ENCODE peak calls at places on chromosomes 16 and 17, in seven cellular contexts. One of them, this sample, is unnamed.

GRCh38 chr16:58094791-58095574 is 34.2 kb downstream of the CFAP20 start:
- DNase-seq in HFFc6: no peak
- DNase-seq in EL: no peak
- DNase-seq in stimulated activated naive CD8-positive, alpha-beta T cell treated with anti-CD3 and anti-CD28 coated beads, Interleukin-15, Interleukin-2, amounts not matched to agents 100 U/mL and 50 U/mL, for 24 hours: no peak
- DNase-seq in occipital lobe: no peak
- DNase-seq in CD8-positive, alpha-beta memory T cell: no peak
- DNase-seq in neural progenitor cell: no peak
- DNase-seq in this sample: no peak

GRCh38 chr16:28311913-28312312 is 19.6 kb downstream of the SBK1 start:
- DNase-seq in HFFc6: no peak
- DNase-seq in EL: no peak
- DNase-seq in stimulated activated naive CD8-positive, alpha-beta T cell treated with anti-CD3 and anti-CD28 coated beads, Interleukin-15, Interleukin-2, amounts not matched to agents 100 U/mL and 50 U/mL, for 24 hours: peak
- DNase-seq in occipital lobe: no peak
- DNase-seq in CD8-positive, alpha-beta memory T cell: peak
- DNase-seq in neural progenitor cell: no peak
- DNase-seq in this sample: no peak

GRCh38 chr17:62995377-62995885 is 29.4 kb downstream of the TANC2 start:
- DNase-seq in HFFc6: peak
- DNase-seq in EL: peak
- DNase-seq in stimulated activated naive CD8-positive, alpha-beta T cell treated with anti-CD3 and anti-CD28 coated beads, Interleukin-15, Interleukin-2, amounts not matched to agents 100 U/mL and 50 U/mL, for 24 hours: peak
- DNase-seq in occipital lobe: no peak
- DNase-seq in CD8-positive, alpha-beta memory T cell: no peak
- DNase-seq in neural progenitor cell: peak
- DNase-seq in this sample: no peak

GRCh38 chr17:77750427-77751043 is 208.0 kb upstream of the TNRC6C start:
- DNase-seq in HFFc6: no peak
- DNase-seq in EL: no peak
- DNase-seq in stimulated activated naive CD8-positive, alpha-beta T cell treated with anti-CD3 and anti-CD28 coated beads, Interleukin-15, Interleukin-2, amounts not matched to agents 100 U/mL and 50 U/mL, for 24 hours: no peak
- DNase-seq in occipital lobe: no peak
- DNase-seq in CD8-positive, alpha-beta memory T cell: no peak
- DNase-seq in neural progenitor cell: no peak
- DNase-seq in this sample: no peak

GRCh38 chr16:87560428-87561199 is 41.7 kb upstream of the JPH3 start:
- DNase-seq in HFFc6: no peak
- DNase-seq in EL: peak
- DNase-seq in stimulated activated naive CD8-positive, alpha-beta T cell treated with anti-CD3 and anti-CD28 coated beads, Interleukin-15, Interleukin-2, amounts not matched to agents 100 U/mL and 50 U/mL, for 24 hours: peak
- DNase-seq in occipital lobe: no peak
- DNase-seq in CD8-positive, alpha-beta memory T cell: no peak
- DNase-seq in neural progenitor cell: no peak
- DNase-seq in this sample: no peak

GRCh38 chr16:62036101-62036806 is at the start of gene CDH8:
- DNase-seq in HFFc6: no peak
- DNase-seq in EL: peak
- DNase-seq in stimulated activated naive CD8-positive, alpha-beta T cell treated with anti-CD3 and anti-CD28 coated beads, Interleukin-15, Interleukin-2, amounts not matched to agents 100 U/mL and 50 U/mL, for 24 hours: no peak
- DNase-seq in occipital lobe: peak
- DNase-seq in CD8-positive, alpha-beta memory T cell: no peak
- DNase-seq in neural progenitor cell: peak
- DNase-seq in this sample: no peak

GRCh38 chr16:66786551-66786950 is 14.8 kb downstream of the TERB1 start:
- DNase-seq in HFFc6: no peak
- DNase-seq in EL: no peak
- DNase-seq in stimulated activated naive CD8-positive, alpha-beta T cell treated with anti-CD3 and anti-CD28 coated beads, Interleukin-15, Interleukin-2, amounts not matched to agents 100 U/mL and 50 U/mL, for 24 hours: no peak
- DNase-seq in occipital lobe: no peak
- DNase-seq in CD8-positive, alpha-beta memory T cell: no peak
- DNase-seq in neural progenitor cell: peak
- DNase-seq in this sample: no peak

GRCh38 chr17:66667491-66668030 is 167.4 kb upstream of the CACNG5 start:
- DNase-seq in HFFc6: no peak
- DNase-seq in EL: no peak
- DNase-seq in stimulated activated naive CD8-positive, alpha-beta T cell treated with anti-CD3 and anti-CD28 coated beads, Interleukin-15, Interleukin-2, amounts not matched to agents 100 U/mL and 50 U/mL, for 24 hours: peak
- DNase-seq in occipital lobe: no peak
- DNase-seq in CD8-positive, alpha-beta memory T cell: peak
- DNase-seq in neural progenitor cell: no peak
- DNase-seq in this sample: peak

GRCh38 chr17:75181608-75182318 is 996 bp downstream of the SUMO2 start:
- DNase-seq in HFFc6: no peak
- DNase-seq in EL: peak
- DNase-seq in stimulated activated naive CD8-positive, alpha-beta T cell treated with anti-CD3 and anti-CD28 coated beads, Interleukin-15, Interleukin-2, amounts not matched to agents 100 U/mL and 50 U/mL, for 24 hours: peak
- DNase-seq in occipital lobe: no peak
- DNase-seq in CD8-positive, alpha-beta memory T cell: peak
- DNase-seq in neural progenitor cell: peak
- DNase-seq in this sample: peak

GRCh38 chr17:61106354-61106753 is 293.3 kb upstream of the TBX2 start:
- DNase-seq in HFFc6: no peak
- DNase-seq in EL: no peak
- DNase-seq in stimulated activated naive CD8-positive, alpha-beta T cell treated with anti-CD3 and anti-CD28 coated beads, Interleukin-15, Interleukin-2, amounts not matched to agents 100 U/mL and 50 U/mL, for 24 hours: no peak
- DNase-seq in occipital lobe: no peak
- DNase-seq in CD8-positive, alpha-beta memory T cell: no peak
- DNase-seq in neural progenitor cell: no peak
- DNase-seq in this sample: no peak

This sample was measured in CD4-positive, CD25-positive, alpha-beta regulatory T cell.